ENCODE peak calls at places on chromosomes 6 and 20, in seven cellular contexts. One of them, this sample, is unnamed.

GRCh38 chr20:59701236-59701635 is 96.9 kb downstream of the PHACTR3 start:
- DNase-seq in adrenal gland: no peak
- DNase-seq in Peyer's patch: no peak
- DNase-seq in fibroblast of lung: no peak
- DNase-seq in A549: no peak
- DNase-seq in BJ: no peak
- DNase-seq in breast epithelium: no peak
- DNase-seq in this sample: no peak

GRCh38 chr20:36875702-36876472 is at the start of gene TLDC2:
- DNase-seq in BJ: no peak
- DNase-seq in adrenal gland: no peak
- DNase-seq in fibroblast of lung: no peak
- DNase-seq in Peyer's patch: no peak
- DNase-seq in A549: no peak
- DNase-seq in breast epithelium: no peak
- DNase-seq in this sample: no peak

GRCh38 chr6:169247991-169248390 is 5.7 kb downstream of the THBS2 start:
- DNase-seq in A549: no peak
- DNase-seq in breast epithelium: no peak
- DNase-seq in Peyer's patch: no peak
- DNase-seq in fibroblast of lung: no peak
- DNase-seq in BJ: no peak
- DNase-seq in adrenal gland: no peak
- DNase-seq in this sample: no peak

GRCh38 chr6:132931937-132932336 is 117.6 kb downstream of the RPS12 start:
- DNase-seq in breast epithelium: no peak
- DNase-seq in A549: no peak
- DNase-seq in adrenal gland: no peak
- DNase-seq in fibroblast of lung: peak; percentile 92
- DNase-seq in Peyer's patch: no peak
- DNase-seq in BJ: peak; percentile 26
- DNase-seq in this sample: peak; percentile 2

GRCh38 chr20:48354320-48355263 is 473.2 kb downstream of the PREX1 start:
- DNase-seq in BJ: no peak
- DNase-seq in breast epithelium: no peak
- DNase-seq in A549: no peak
- DNase-seq in Peyer's patch: no peak
- DNase-seq in adrenal gland: no peak
- DNase-seq in fibroblast of lung: no peak
- DNase-seq in this sample: no peak

GRCh38 chr6:143264291-143264834 is 186.1 kb downstream of the ADAT2 start:
- DNase-seq in fibroblast of lung: no peak
- DNase-seq in Peyer's patch: no peak
- DNase-seq in breast epithelium: no peak
- DNase-seq in A549: no peak
- DNase-seq in BJ: no peak
- DNase-seq in adrenal gland: no peak
- DNase-seq in this sample: no peak

GRCh38 chr6:51753635-51754034 is 333.8 kb downstream of the PKHD1 start:
- DNase-seq in A549: no peak
- DNase-seq in BJ: no peak
- DNase-seq in breast epithelium: no peak
- DNase-seq in adrenal gland: no peak
- DNase-seq in fibroblast of lung: no peak
- DNase-seq in Peyer's patch: no peak
- DNase-seq in this sample: no peak

GRCh38 chr6:33336495-33336894 is 19.0 kb upstream of the ZBTB22 start:
- DNase-seq in A549: no peak
- DNase-seq in fibroblast of lung: no peak
- DNase-seq in breast epithelium: no peak
- DNase-seq in adrenal gland: no peak
- DNase-seq in BJ: no peak
- DNase-seq in Peyer's patch: no peak
- DNase-seq in this sample: no peak

GRCh38 chr6:2715737-2716136 is 35.0 kb downstream of the MYLK4 start:
- DNase-seq in BJ: no peak
- DNase-seq in A549: no peak
- DNase-seq in adrenal gland: no peak
- DNase-seq in fibroblast of lung: no peak
- DNase-seq in Peyer's patch: no peak
- DNase-seq in breast epithelium: no peak
- DNase-seq in this sample: no peak
- H3K4me3 ChIP-seq in BJ: no peak overlapping the region
- H3K4me3 ChIP-seq in A549: no peak overlapping the region
- H3K4me3 ChIP-seq in adrenal gland: no peak overlapping the region
- H3K4me3 ChIP-seq in fibroblast of lung: no peak overlapping the region
- H3K4me3 ChIP-seq in Peyer's patch: no peak overlapping the region
- H3K4me3 ChIP-seq in breast epithelium: no peak overlapping the region
- H3K4me3 ChIP-seq in this sample: no peak overlapping the region

GRCh38 chr6:21595265-21595950 is 1.9 kb downstream of the SOX4 start:
- DNase-seq in Peyer's patch: no peak
- DNase-seq in BJ: no peak
- DNase-seq in fibroblast of lung: no peak
- DNase-seq in adrenal gland: peak; percentile 17
- DNase-seq in breast epithelium: peak; percentile 67
- DNase-seq in A549: peak; percentile 42
- DNase-seq in this sample: no peak
- TF ChIP-seq CTCF in Peyer's patch: no peak
- TF ChIP-seq CTCF in BJ: peak; percentile 6
- TF ChIP-seq CTCF in fibroblast of lung: no peak
- TF ChIP-seq CTCF in adrenal gland: no peak
- TF ChIP-seq CTCF in breast epithelium: no peak
- TF ChIP-seq CTCF in A549: no peak
- TF ChIP-seq CTCF in this sample: no peak

GRCh38 chr20:8130840-8131526 is 1.1 kb upstream of the PLCB1 start:
- DNase-seq in breast epithelium: no peak
- DNase-seq in A549: no peak
- DNase-seq in BJ: no peak
- DNase-seq in Peyer's patch: no peak
- DNase-seq in fibroblast of lung: no peak
- DNase-seq in adrenal gland: no peak
- DNase-seq in this sample: no peak
- H3K4me3 ChIP-seq in breast epithelium: peak overlapping the region; percentile 60
- H3K4me3 ChIP-seq in A549: no peak overlapping the region
- H3K4me3 ChIP-seq in BJ: peak overlapping the region; percentile 76
- H3K4me3 ChIP-seq in Peyer's patch: no peak overlapping the region
- H3K4me3 ChIP-seq in fibroblast of lung: peak overlapping the region; percentile 81
- H3K4me3 ChIP-seq in adrenal gland: no peak overlapping the region
- H3K4me3 ChIP-seq in this sample: peak overlapping the region; percentile 76

GRCh38 chr6:108115598-108116058 is 41.1 kb upstream of the OSTM1 start:
- DNase-seq in Peyer's patch: no peak
- DNase-seq in BJ: no peak
- DNase-seq in breast epithelium: no peak
- DNase-seq in adrenal gland: peak; percentile 25
- DNase-seq in fibroblast of lung: peak; percentile 29
- DNase-seq in A549: peak; percentile 76
- DNase-seq in this sample: no peak
- TF ChIP-seq CTCF in Peyer's patch: no peak
- TF ChIP-seq CTCF in BJ: peak; percentile 40
- TF ChIP-seq CTCF in breast epithelium: no peak
- TF ChIP-seq CTCF in adrenal gland: no peak
- TF ChIP-seq CTCF in fibroblast of lung: peak; percentile 31
- TF ChIP-seq CTCF in A549: peak; percentile 54
- TF ChIP-seq CTCF in this sample: peak; percentile 43

GRCh38 chr20:8898823-8899222 is 170.1 kb upstream of the PLCB4 start:
- DNase-seq in breast epithelium: no peak
- DNase-seq in adrenal gland: no peak
- DNase-seq in BJ: no peak
- DNase-seq in A549: no peak
- DNase-seq in fibroblast of lung: no peak
- DNase-seq in Peyer's patch: no peak
- DNase-seq in this sample: no peak

GRCh38 chr20:8903655-8904605 is 165.0 kb upstream of the PLCB4 start:
- DNase-seq in adrenal gland: no peak
- DNase-seq in Peyer's patch: no peak
- DNase-seq in BJ: no peak
- DNase-seq in A549: no peak
- DNase-seq in fibroblast of lung: no peak
- DNase-seq in breast epithelium: no peak
- DNase-seq in this sample: no peak

GRCh38 chr20:8895472-8895871 is 173.4 kb upstream of the PLCB4 start:
- DNase-seq in BJ: no peak
- DNase-seq in A549: peak; percentile 10
- DNase-seq in Peyer's patch: no peak
- DNase-seq in adrenal gland: no peak
- DNase-seq in fibroblast of lung: no peak
- DNase-seq in breast epithelium: no peak
- DNase-seq in this sample: no peak

GRCh38 chr20:8901237-8902025 is 167.5 kb upstream of the PLCB4 start:
- DNase-seq in Peyer's patch: no peak
- DNase-seq in BJ: peak; percentile 21
- DNase-seq in fibroblast of lung: peak; percentile 14
- DNase-seq in adrenal gland: no peak
- DNase-seq in A549: no peak
- DNase-seq in breast epithelium: no peak
- DNase-seq in this sample: no peak
- H3K4me3 ChIP-seq in Peyer's patch: no peak overlapping the region
- H3K4me3 ChIP-seq in BJ: no peak overlapping the region
- H3K4me3 ChIP-seq in fibroblast of lung: no peak overlapping the region
- H3K4me3 ChIP-seq in adrenal gland: no peak overlapping the region
- H3K4me3 ChIP-seq in A549: no peak overlapping the region
- H3K4me3 ChIP-seq in breast epithelium: no peak overlapping the region
- H3K4me3 ChIP-seq in this sample: no peak overlapping the region

GRCh38 chr6:110518281-110518623 is 41.8 kb upstream of the SLC22A16 start:
- DNase-seq in fibroblast of lung: no peak
- DNase-seq in Peyer's patch: no peak
- DNase-seq in adrenal gland: no peak
- DNase-seq in breast epithelium: no peak
- DNase-seq in A549: peak; percentile 28
- DNase-seq in BJ: no peak
- DNase-seq in this sample: no peak
- TF ChIP-seq CTCF in fibroblast of lung: peak; percentile 63
- TF ChIP-seq CTCF in Peyer's patch: no peak
- TF ChIP-seq CTCF in adrenal gland: peak; percentile 37
- TF ChIP-seq CTCF in breast epithelium: no peak
- TF ChIP-seq CTCF in A549: peak; percentile 41
- TF ChIP-seq CTCF in BJ: peak; percentile 65
- TF ChIP-seq CTCF in this sample: peak; percentile 41

GRCh38 chr20:50516180-50516934 is 6.2 kb downstream of the PTPN1 start:
- DNase-seq in adrenal gland: no peak
- DNase-seq in breast epithelium: no peak
- DNase-seq in A549: no peak
- DNase-seq in fibroblast of lung: no peak
- DNase-seq in BJ: no peak
- DNase-seq in Peyer's patch: no peak
- DNase-seq in this sample: no peak
- H3K4me3 ChIP-seq in adrenal gland: no peak overlapping the region
- H3K4me3 ChIP-seq in breast epithelium: no peak overlapping the region
- H3K4me3 ChIP-seq in A549: no peak overlapping the region
- H3K4me3 ChIP-seq in fibroblast of lung: no peak overlapping the region
- H3K4me3 ChIP-seq in BJ: no peak overlapping the region
- H3K4me3 ChIP-seq in Peyer's patch: no peak overlapping the region
- H3K4me3 ChIP-seq in this sample: no peak overlapping the region

GRCh38 chr6:165893431-165893830 is 230.4 kb upstream of the PDE10A start:
- DNase-seq in fibroblast of lung: no peak
- DNase-seq in Peyer's patch: no peak
- DNase-seq in breast epithelium: no peak
- DNase-seq in A549: no peak
- DNase-seq in BJ: no peak
- DNase-seq in adrenal gland: no peak
- DNase-seq in this sample: no peak

GRCh38 chr6:165891320-165891719 is 228.3 kb upstream of the PDE10A start:
- DNase-seq in adrenal gland: no peak
- DNase-seq in Peyer's patch: no peak
- DNase-seq in A549: no peak
- DNase-seq in fibroblast of lung: no peak
- DNase-seq in breast epithelium: no peak
- DNase-seq in BJ: no peak
- DNase-seq in this sample: no peak

GRCh38 chr6:165899592-165899991 is 236.6 kb upstream of the PDE10A start:
- DNase-seq in A549: no peak
- DNase-seq in Peyer's patch: no peak
- DNase-seq in adrenal gland: no peak
- DNase-seq in breast epithelium: no peak
- DNase-seq in BJ: no peak
- DNase-seq in fibroblast of lung: no peak
- DNase-seq in this sample: no peak

GRCh38 chr6:165894228-165894825 is 231.3 kb upstream of the PDE10A start:
- DNase-seq in breast epithelium: no peak
- DNase-seq in adrenal gland: no peak
- DNase-seq in Peyer's patch: no peak
- DNase-seq in A549: no peak
- DNase-seq in fibroblast of lung: no peak
- DNase-seq in BJ: no peak
- DNase-seq in this sample: no peak

DNA sequence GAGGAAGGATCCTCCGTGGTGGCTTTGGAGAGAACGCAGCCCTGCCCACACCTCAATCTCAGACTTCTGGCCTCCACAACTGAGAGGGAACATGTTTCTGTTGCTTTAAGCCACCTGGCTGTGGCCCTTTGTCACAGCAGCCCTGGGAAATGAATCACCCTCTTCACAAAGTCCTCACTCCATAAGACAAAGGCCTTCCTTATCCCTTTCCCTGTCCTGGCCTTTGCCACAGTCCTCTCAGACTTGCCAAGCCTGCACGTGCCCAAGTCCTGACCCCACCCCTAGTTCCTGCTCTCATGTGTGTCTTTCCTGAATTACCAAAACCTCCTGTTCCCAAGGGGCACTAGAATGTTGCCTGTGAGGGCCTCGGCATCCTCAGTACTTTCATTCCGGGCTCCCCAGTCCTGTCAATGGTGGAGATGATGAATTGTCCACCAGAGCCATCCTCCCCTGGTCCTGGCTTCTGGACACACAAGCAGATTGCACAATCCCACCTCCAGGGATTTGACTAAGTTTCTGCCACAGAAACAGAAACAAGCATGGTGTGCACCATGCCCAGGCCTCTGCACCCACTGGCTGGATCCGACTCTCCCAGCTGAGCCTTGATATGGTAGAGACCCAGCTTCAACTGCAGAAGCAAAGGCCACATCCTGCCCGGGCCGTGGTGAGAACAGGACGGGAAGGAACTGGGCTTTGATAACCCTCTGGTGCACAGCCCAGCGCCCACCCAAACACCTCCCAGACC is 232.6 kb upstream of the PDE10A start:
- DNase-seq in breast epithelium: no peak
- DNase-seq in BJ: no peak
- DNase-seq in adrenal gland: no peak
- DNase-seq in A549: peak; percentile 43
- DNase-seq in fibroblast of lung: no peak
- DNase-seq in Peyer's patch: no peak
- DNase-seq in this sample: no peak
- TF ChIP-seq CTCF in breast epithelium: no peak
- TF ChIP-seq CTCF in BJ: no peak
- TF ChIP-seq CTCF in adrenal gland: no peak
- TF ChIP-seq CTCF in A549: no peak
- TF ChIP-seq CTCF in fibroblast of lung: no peak
- TF ChIP-seq CTCF in Peyer's patch: no peak
- TF ChIP-seq CTCF in this sample: no peak

DNA sequence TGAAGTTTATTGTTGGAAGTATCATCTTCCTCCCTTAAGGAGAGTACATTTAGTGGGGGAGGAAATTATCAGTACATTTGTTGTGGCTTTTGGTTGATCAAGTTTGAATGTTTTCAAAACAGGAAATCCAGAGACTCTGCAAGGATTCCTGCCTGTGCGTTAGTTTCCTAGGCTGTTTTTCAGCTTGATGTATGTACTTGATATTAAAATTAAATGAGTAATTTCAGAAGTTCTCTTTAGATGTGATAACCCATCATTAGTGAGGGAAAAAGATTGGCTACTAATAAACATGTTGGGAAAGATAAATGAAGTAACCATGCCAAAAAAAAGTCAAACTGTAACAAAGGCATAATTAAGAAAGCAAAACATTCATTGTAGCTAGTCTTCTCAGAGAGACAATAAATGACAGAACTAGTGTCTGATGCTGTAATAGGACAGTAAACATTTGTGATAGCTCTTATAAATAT is 88.0 kb upstream of the TULP1 start:
- DNase-seq in breast epithelium: no peak
- DNase-seq in A549: no peak
- DNase-seq in adrenal gland: no peak
- DNase-seq in Peyer's patch: no peak
- DNase-seq in BJ: no peak
- DNase-seq in fibroblast of lung: no peak
- DNase-seq in this sample: no peak
- H3K4me3 ChIP-seq in breast epithelium: no peak overlapping the region
- H3K4me3 ChIP-seq in A549: no peak overlapping the region
- H3K4me3 ChIP-seq in adrenal gland: no peak overlapping the region
- H3K4me3 ChIP-seq in Peyer's patch: no peak overlapping the region
- H3K4me3 ChIP-seq in BJ: no peak overlapping the region
- H3K4me3 ChIP-seq in fibroblast of lung: no peak overlapping the region
- H3K4me3 ChIP-seq in this sample: no peak overlapping the region